ENCODE peak calls at places on chromosomes 13 and 19, in ten cellular contexts. S is AG04450, Z is colonic mucosa, A is upper lobe of left lung, D is A549, J is choroid plexus epithelial cell, I is GM12864, V is IMR-90, C is Caco-2, R is lower leg skin. Y is an unnamed sample.

GRCh38 chr19:50556236-50557008 is 11.8 kb downstream of the LRRC4B start:
- DNase-seq in S (peak; percentile 16), Z (peak; percentile 67), A (peak; percentile 65), D (peak; percentile 88), J (peak; percentile 67), I (no peak), V (peak; percentile 59), C (peak; percentile 92), R (peak; percentile 25), Y (peak; percentile 45)

GRCh38 chr13:99227909-99228688 is 27.4 kb downstream of the UBAC2 start:
- DNase-seq in S (no peak), Z (no peak), A (peak; percentile 62), D (no peak), J (no peak), I (no peak), V (no peak), C (no peak), R (no peak), Y (no peak)

GRCh38 chr19:35828694-35829301 is 16.2 kb upstream of the PRODH2 start:
- DNase-seq in S (peak; percentile 23), Z (peak; percentile 53), A (no peak), D (peak; percentile 59), J (peak; percentile 76), I (no peak), V (peak; percentile 67), C (peak; percentile 76), R (peak; percentile 27), Y (peak; percentile 59)

GRCh38 chr13:79547211-79547610 is 66.3 kb downstream of the NDFIP2 start:
- DNase-seq in S (no peak), Z (no peak), A (no peak), D (no peak), J (no peak), I (no peak), V (no peak), C (no peak), R (no peak), Y (no peak)

GRCh38 chr13:82713681-82714405 is 1168.4 kb downstream of the SLITRK1 start:
- DNase-seq in S (no peak), Z (no peak), A (no peak), D (no peak), J (peak; percentile 23), I (no peak), V (peak; percentile 41), C (no peak), R (no peak), Y (peak; percentile 22)

GRCh38 chr13:107035778-107036177 is 467.8 kb upstream of the ARGLU1 start:
- DNase-seq in S (peak; percentile 79), Z (no peak), A (no peak), D (no peak), J (peak; percentile 65), I (no peak), V (peak; percentile 89), C (no peak), R (no peak), Y (peak; percentile 50)

GRCh38 chr19:4575978-4576933 is 16.8 kb upstream of the SEMA6B start:
- DNase-seq in S (no peak), Z (peak; percentile 71), A (peak; percentile 59), D (peak; percentile 72), J (peak; percentile 74), I (no peak), V (peak; percentile 27), C (peak; percentile 74), R (peak; percentile 34), Y (peak; percentile 38)

GRCh38 chr19:49930483-49931011 is 1.2 kb upstream of the NUP62 start:
- DNase-seq in S (no peak), Z (peak; percentile 36), A (no peak), D (peak; percentile 50), J (no peak), I (no peak), V (no peak), C (no peak), R (no peak), Y (no peak)

GRCh38 chr13:52892925-52893324 is 44.5 kb upstream of the PCDH8 start:
- DNase-seq in S (no peak), Z (no peak), A (no peak), D (no peak), J (no peak), I (no peak), V (no peak), C (no peak), R (no peak), Y (no peak)

GRCh38 chr19:18433039-18433691 is 4.8 kb downstream of the ISYNA1 start:
- DNase-seq in S (no peak), Z (no peak), A (no peak), D (no peak), J (no peak), I (no peak), V (no peak), C (no peak), R (no peak), Y (no peak)

GRCh38 chr13:24923305-24923640 is 159.3 kb downstream of the RNF17 start:
- DNase-seq in S (peak; percentile 47), Z (no peak), A (no peak), D (no peak), J (peak; percentile 88), I (peak; percentile 92), V (peak; percentile 75), C (no peak), R (no peak), Y (peak; percentile 88)

GRCh38 chr13:41864658-41865057 is 96.3 kb downstream of the VWA8 start:
- DNase-seq in S (no peak), Z (no peak), A (peak; percentile 43), D (no peak), J (peak; percentile 64), I (no peak), V (no peak), C (no peak), R (no peak), Y (no peak)

DNA sequence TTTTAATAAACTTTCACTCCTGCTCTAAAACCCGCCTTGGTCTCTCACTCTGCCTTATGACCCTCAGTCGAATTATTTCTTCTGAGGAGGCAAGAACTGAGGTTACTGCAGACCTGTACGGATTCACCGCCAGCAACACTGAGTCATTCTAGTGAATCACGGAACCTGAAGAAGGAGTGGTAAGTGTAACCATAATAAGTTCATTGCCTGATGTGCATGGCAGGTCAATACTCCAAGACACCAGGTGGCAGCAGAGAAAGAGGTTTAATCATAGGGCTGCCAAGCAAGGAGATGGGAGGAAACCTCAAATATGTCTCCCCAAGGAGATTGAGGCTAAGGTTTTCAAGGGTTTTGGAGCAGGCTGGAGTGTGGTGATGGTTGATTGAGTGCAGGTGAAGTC is 204.3 kb upstream of the IPO5 start:
- DNase-seq in S (no peak), Z (no peak), A (no peak), D (peak; percentile 50), J (peak; percentile 69), I (no peak), V (peak; percentile 1), C (no peak), R (no peak), Y (no peak)
- TF ChIP-seq CTCF in S (peak; percentile 9), Z (no peak), A (no peak), D (no peak), J (peak; percentile 48), I (no peak), V (no peak), C (no peak), R (no peak), Y (no peak)

GRCh38 chr19:2266183-2266993 is 10.2 kb upstream of the JSRP1 start:
- DNase-seq in S (peak; percentile 34), Z (peak; percentile 96), A (peak; percentile 94), D (no peak), J (peak; percentile 87), I (peak; percentile 57), V (peak; percentile 75), C (no peak), R (peak; percentile 82), Y (peak; percentile 71)
- H3K4me3 ChIP-seq in S (no peak overlapping the region), Z (no peak overlapping the region), A (no peak overlapping the region), D (no peak overlapping the region), J (peak overlapping the region; percentile 17), I (no peak overlapping the region), V (no peak overlapping the region), C (no peak overlapping the region), R (no peak overlapping the region), Y (no peak overlapping the region)

GRCh38 chr13:32001392-32001768 is 30.2 kb upstream of the FRY start:
- DNase-seq in S (no peak), Z (no peak), A (peak; percentile 40), D (peak; percentile 39), J (peak; percentile 73), I (peak; percentile 5), V (peak; percentile 41), C (peak; percentile 54), R (no peak), Y (peak; percentile 41)

GRCh38 chr13:32001769-32002168 is 29.8 kb upstream of the FRY start:
- DNase-seq in S (no peak), Z (no peak), A (no peak), D (no peak), J (no peak), I (no peak), V (no peak), C (no peak), R (no peak), Y (no peak)

GRCh38 chr13:31998131-31998530 is 33.4 kb upstream of the FRY start:
- DNase-seq in S (no peak), Z (peak; percentile 51), A (no peak), D (no peak), J (no peak), I (no peak), V (no peak), C (peak; percentile 51), R (no peak), Y (no peak)

GRCh38 chr13:31997641-31998040 is 33.9 kb upstream of the FRY start:
- DNase-seq in S (no peak), Z (no peak), A (no peak), D (no peak), J (no peak), I (no peak), V (no peak), C (no peak), R (no peak), Y (no peak)

DNA sequence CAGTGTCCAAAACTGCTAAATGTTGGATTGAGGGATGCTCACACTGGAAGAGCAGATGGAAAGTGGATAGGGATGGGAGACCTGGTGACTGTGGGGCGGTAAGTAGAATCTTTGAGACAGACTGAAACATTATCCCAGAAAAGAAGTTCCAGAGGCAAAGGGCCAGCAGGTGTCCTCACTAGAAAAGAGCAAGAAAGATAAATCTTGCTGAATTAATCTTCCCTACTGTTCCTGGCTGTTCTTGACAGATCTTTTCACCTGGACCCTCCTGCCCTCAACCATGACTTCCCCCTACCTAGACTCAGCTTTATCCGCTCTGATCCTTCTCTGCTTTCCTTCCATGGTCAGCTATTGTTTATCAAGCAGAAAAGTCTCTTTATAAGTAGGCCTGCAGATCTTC is 35.0 kb upstream of the FRY start:
- DNase-seq in S (no peak), Z (no peak), A (no peak), D (no peak), J (peak; percentile 4), I (no peak), V (no peak), C (no peak), R (no peak), Y (no peak)
- TF ChIP-seq CTCF in S (no peak), Z (no peak), A (no peak), D (no peak), J (peak; percentile 30), I (no peak), V (no peak), C (no peak), R (no peak), Y (no peak)

DNA sequence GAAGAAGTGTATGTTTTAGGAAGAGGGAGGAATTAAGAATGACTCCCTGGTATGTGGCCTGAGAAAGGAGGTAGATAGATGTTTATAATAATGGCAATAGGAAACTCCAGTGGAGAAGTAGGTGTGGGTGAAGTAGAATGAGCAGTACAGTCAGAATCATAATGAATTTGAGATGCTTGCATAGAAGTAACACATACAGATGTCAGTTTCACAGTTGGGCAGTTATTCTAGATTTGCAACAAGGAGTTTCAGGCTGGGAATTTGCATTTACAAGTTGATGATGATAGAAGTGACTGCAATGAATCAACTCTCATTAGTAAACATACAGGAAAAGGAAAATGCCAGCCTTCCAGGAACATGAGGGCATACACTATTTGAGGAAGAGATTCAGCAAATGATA is 149.0 kb downstream of the SLITRK1 start:
- DNase-seq in S (no peak), Z (no peak), A (no peak), D (no peak), J (no peak), I (no peak), V (no peak), C (no peak), R (no peak), Y (no peak)
- H3K4me3 ChIP-seq in S (no peak overlapping the region), Z (no peak overlapping the region), A (no peak overlapping the region), D (no peak overlapping the region), J (no peak overlapping the region), I (no peak overlapping the region), V (no peak overlapping the region), C (no peak overlapping the region), R (no peak overlapping the region), Y (no peak overlapping the region)